ENCODE peak calls at places on chromosomes 6 and 20, in six cellular contexts. One of them, this sample, is unnamed.

GRCh38 chr6:159305159-159305558 is 136.0 kb downstream of the FNDC1 start:
- DNase-seq in nucleus accumbens: no peak
- DNase-seq in endothelial cell of umbilical vein: no peak
- DNase-seq in NCI-H82: no peak
- DNase-seq in mucosa of gallbladder: no peak
- DNase-seq in upper lobe of left lung: no peak
- DNase-seq in this sample: no peak

GRCh38 chr6:160510976-160511617 is 153.0 kb downstream of the LPA start:
- DNase-seq in nucleus accumbens: no peak
- DNase-seq in endothelial cell of umbilical vein: no peak
- DNase-seq in NCI-H82: no peak
- DNase-seq in mucosa of gallbladder: no peak
- DNase-seq in upper lobe of left lung: no peak
- DNase-seq in this sample: no peak

GRCh38 chr20:44594730-44595129 is 12.4 kb downstream of the PKIG start:
- DNase-seq in nucleus accumbens: no peak
- DNase-seq in endothelial cell of umbilical vein: peak
- DNase-seq in NCI-H82: no peak
- DNase-seq in mucosa of gallbladder: no peak
- DNase-seq in upper lobe of left lung: peak
- DNase-seq in this sample: peak

GRCh38 chr6:68559716-68560115 is 75.4 kb upstream of the ADGRB3 start:
- DNase-seq in nucleus accumbens: peak
- DNase-seq in endothelial cell of umbilical vein: no peak
- DNase-seq in NCI-H82: peak
- DNase-seq in mucosa of gallbladder: no peak
- DNase-seq in upper lobe of left lung: no peak
- DNase-seq in this sample: no peak

GRCh38 chr6:142118926-142119325 is 13.8 kb upstream of the GJE1 start:
- DNase-seq in nucleus accumbens: no peak
- DNase-seq in endothelial cell of umbilical vein: peak
- DNase-seq in NCI-H82: no peak
- DNase-seq in mucosa of gallbladder: no peak
- DNase-seq in upper lobe of left lung: no peak
- DNase-seq in this sample: no peak

GRCh38 chr20:3603108-3603507 is 60.1 kb downstream of the GFRA4 start:
- DNase-seq in nucleus accumbens: no peak
- DNase-seq in endothelial cell of umbilical vein: no peak
- DNase-seq in NCI-H82: peak
- DNase-seq in mucosa of gallbladder: no peak
- DNase-seq in upper lobe of left lung: no peak
- DNase-seq in this sample: no peak

GRCh38 chr6:126937426-126937825 is 181.0 kb upstream of the RSPO3 start:
- DNase-seq in nucleus accumbens: no peak
- DNase-seq in endothelial cell of umbilical vein: no peak
- DNase-seq in NCI-H82: no peak
- DNase-seq in mucosa of gallbladder: no peak
- DNase-seq in upper lobe of left lung: no peak
- DNase-seq in this sample: no peak

GRCh38 chr6:3723966-3724365 is 27.5 kb downstream of the PXDC1 start:
- DNase-seq in nucleus accumbens: no peak
- DNase-seq in endothelial cell of umbilical vein: no peak
- DNase-seq in NCI-H82: no peak
- DNase-seq in mucosa of gallbladder: no peak
- DNase-seq in upper lobe of left lung: no peak
- DNase-seq in this sample: no peak

GRCh38 chr20:10709916-10710315 is 36.1 kb upstream of the JAG1 start:
- DNase-seq in nucleus accumbens: no peak
- DNase-seq in endothelial cell of umbilical vein: no peak
- DNase-seq in NCI-H82: no peak
- DNase-seq in mucosa of gallbladder: no peak
- DNase-seq in upper lobe of left lung: no peak
- DNase-seq in this sample: no peak

GRCh38 chr20:35901678-35902544 is 52.4 kb downstream of the SCAND1 start:
- DNase-seq in nucleus accumbens: no peak
- DNase-seq in endothelial cell of umbilical vein: peak
- DNase-seq in NCI-H82: peak
- DNase-seq in mucosa of gallbladder: no peak
- DNase-seq in upper lobe of left lung: no peak
- DNase-seq in this sample: no peak

GRCh38 chr20:23407770-23408467 is 13.4 kb downstream of the NAPB start:
- DNase-seq in nucleus accumbens: no peak
- DNase-seq in endothelial cell of umbilical vein: no peak
- DNase-seq in NCI-H82: no peak
- DNase-seq in mucosa of gallbladder: no peak
- DNase-seq in upper lobe of left lung: no peak
- DNase-seq in this sample: no peak

GRCh38 chr6:21537660-21538059 is 55.9 kb upstream of the SOX4 start:
- DNase-seq in nucleus accumbens: no peak
- DNase-seq in endothelial cell of umbilical vein: no peak
- DNase-seq in NCI-H82: no peak
- DNase-seq in mucosa of gallbladder: no peak
- DNase-seq in upper lobe of left lung: no peak
- DNase-seq in this sample: no peak

GRCh38 chr6:5036309-5036708 is 32.5 kb upstream of the RPP40 start:
- DNase-seq in nucleus accumbens: no peak
- DNase-seq in endothelial cell of umbilical vein: peak
- DNase-seq in NCI-H82: peak
- DNase-seq in mucosa of gallbladder: no peak
- DNase-seq in upper lobe of left lung: no peak
- DNase-seq in this sample: peak

GRCh38 chr6:88992741-88993557 is 29.5 kb upstream of the RNGTT start:
- DNase-seq in nucleus accumbens: no peak
- DNase-seq in endothelial cell of umbilical vein: no peak
- DNase-seq in NCI-H82: no peak
- DNase-seq in mucosa of gallbladder: no peak
- DNase-seq in upper lobe of left lung: no peak
- DNase-seq in this sample: no peak

GRCh38 chr6:138001750-138002349 is 105.4 kb downstream of the PERP start:
- DNase-seq in nucleus accumbens: peak
- DNase-seq in endothelial cell of umbilical vein: peak
- DNase-seq in NCI-H82: peak
- DNase-seq in mucosa of gallbladder: peak
- DNase-seq in upper lobe of left lung: peak
- DNase-seq in this sample: peak